ENCODE peak calls at places on chromosomes 3 and 15, in five cellular contexts. I is transverse colon, S is IMR-90, J is Caco-2, W is psoas muscle. L is an unnamed sample.

GRCh38 chr3:53802256-53802880 is 43.9 kb downstream of the CHDH start:
- DNase-seq in J (no peak), W (no peak), I (no peak), S (no peak), L (no peak)

GRCh38 chr15:68818671-68819450 is 1.8 kb downstream of the ANP32A start:
- DNase-seq in S (no peak), I (peak; percentile 48), W (peak; percentile 79), J (no peak), L (peak; percentile 51)

GRCh38 chr3:136957751-136958288 is at the start of gene IL20RB:
- DNase-seq in J (no peak), S (peak; percentile 61), W (no peak), I (no peak), L (no peak)

GRCh38 chr15:46213551-46213950 is 578.7 kb downstream of the SQOR start:
- DNase-seq in J (no peak), I (no peak), W (no peak), S (no peak), L (no peak)

GRCh38 chr3:166663194-166663593 is 716.9 kb downstream of the ZBBX start:
- DNase-seq in S (no peak), J (no peak), W (no peak), I (no peak), L (no peak)

GRCh38 chr3:110234831-110235230 is 836.8 kb upstream of the NECTIN3 start:
- DNase-seq in I (no peak), S (peak; percentile 28), J (no peak), W (no peak), L (no peak)

GRCh38 chr15:82530606-82531379 is 9.5 kb downstream of the RPS17 start:
- DNase-seq in S (peak; percentile 56), W (peak; percentile 78), I (peak; percentile 84), J (peak; percentile 88), L (peak; percentile 82)

GRCh38 chr3:120798346-120798745 is 55.8 kb downstream of the GTF2E1 start:
- DNase-seq in I (no peak), J (no peak), W (no peak), S (peak; percentile 16), L (no peak)

GRCh38 chr3:52225452-52226228 is at the start of gene TLR9:
- DNase-seq in S (no peak), I (peak; percentile 63), W (peak; percentile 39), J (peak; percentile 62), L (peak; percentile 58)

GRCh38 chr3:101868534-101869464 is 19.5 kb downstream of the NFKBIZ start:
- DNase-seq in J (peak; percentile 57), W (no peak), S (peak; percentile 58), I (peak; percentile 72), L (peak; percentile 67)

GRCh38 chr15:41827290-41827879 is 507 bp upstream of the JMJD7 start:
- DNase-seq in S (no peak), J (no peak), I (peak; percentile 44), W (no peak), L (no peak)

GRCh38 chr3:115819785-115820384 is 196.6 kb downstream of the GAP43 start:
- DNase-seq in S (peak; percentile 90), J (peak; percentile 59), W (peak; percentile 54), I (peak; percentile 66), L (no peak)

GRCh38 chr3:108552267-108553159 is 36.7 kb downstream of the CIP2A start:
- DNase-seq in W (no peak), I (no peak), J (no peak), S (peak; percentile 56), L (no peak)

GRCh38 chr3:114756506-114757279 is 390.4 kb downstream of the ZBTB20 start:
- DNase-seq in W (no peak), I (no peak), J (no peak), S (peak; percentile 56), L (no peak)

GRCh38 chr3:86563358-86563970 is 427.5 kb downstream of the VGLL3 start:
- DNase-seq in W (no peak), S (peak; percentile 47), J (no peak), I (no peak), L (no peak)

GRCh38 chr15:42385206-42385979 is 26.1 kb downstream of the CAPN3 start:
- DNase-seq in W (no peak), J (peak; percentile 59), S (peak; percentile 62), I (peak; percentile 59), L (peak; percentile 51)

GRCh38 chr3:157442729-157443128 is 6.1 kb downstream of the PTX3 start:
- DNase-seq in S (peak; percentile 47), W (no peak), J (no peak), I (no peak), L (no peak)

GRCh38 chr3:171239757-171240503 is 213.4 kb upstream of the SLC2A2 start:
- DNase-seq in W (no peak), S (no peak), I (no peak), J (no peak), L (no peak)

GRCh38 chr15:60392986-60393811 is 4.6 kb downstream of the ANXA2 start:
- DNase-seq in J (peak; percentile 90), S (peak; percentile 98), I (peak; percentile 72), W (peak; percentile 79), L (peak; percentile 71)

GRCh38 chr3:4416961-4417360 is 50.1 kb downstream of the SUMF1 start:
- DNase-seq in J (no peak), W (peak; percentile 86), S (peak; percentile 92), I (no peak), L (no peak)

GRCh38 chr3:4586381-4586780 is 93.2 kb downstream of the ITPR1 start:
- DNase-seq in S (no peak), W (no peak), I (no peak), J (no peak), L (no peak)

GRCh38 chr3:43161684-43162512 is 56.0 kb upstream of the POMGNT2 start:
- DNase-seq in J (no peak), W (no peak), I (no peak), S (peak; percentile 78), L (no peak)

GRCh38 chr15:83306561-83306960 is 22.1 kb upstream of the BNC1 start:
- DNase-seq in J (no peak), W (no peak), S (peak; percentile 50), I (no peak), L (no peak)

GRCh38 chr3:141262306-141262705 is 30.7 kb downstream of the PXYLP1 start:
- DNase-seq in I (no peak), J (no peak), W (no peak), S (peak; percentile 94), L (no peak)

GRCh38 chr15:46315540-46315939 is 680.7 kb downstream of the SQOR start:
- DNase-seq in W (no peak), I (no peak), S (no peak), J (no peak), L (no peak)

GRCh38 chr15:89679221-89679620 is at the start of gene PLIN1:
- DNase-seq in S (no peak), J (no peak), I (no peak), W (no peak), L (no peak)

GRCh38 chr3:57826286-57826951 is 70.3 kb downstream of the SLMAP start:
- DNase-seq in I (no peak), J (no peak), S (no peak), W (no peak), L (no peak)

GRCh38 chr15:52716536-52716935 is 37.3 kb upstream of the ATOSA start:
- DNase-seq in S (no peak), W (no peak), J (no peak), I (no peak), L (no peak)

GRCh38 chr3:45777753-45778386 is 18.5 kb downstream of the SLC6A20 start:
- DNase-seq in J (peak; percentile 13), W (no peak), S (no peak), I (no peak), L (no peak)

GRCh38 chr3:105513886-105514285 is 147.2 kb downstream of the ALCAM start:
- DNase-seq in W (no peak), J (no peak), I (no peak), S (no peak), L (no peak)

GRCh38 chr15:100942656-100943055 is 23.5 kb downstream of the LRRK1 start:
- DNase-seq in J (no peak), W (no peak), S (no peak), I (no peak), L (no peak)

GRCh38 chr15:71080705-71081104 is 34.6 kb upstream of the THSD4 start:
- DNase-seq in I (no peak), S (peak; percentile 96), W (no peak), J (no peak), L (no peak)

GRCh38 chr15:98651581-98652220 is 3.4 kb downstream of the IGF1R start:
- DNase-seq in W (no peak), J (no peak), I (no peak), S (peak; percentile 38), L (no peak)

GRCh38 chr15:69388259-69388658 is 25.9 kb upstream of the KIF23 start:
- DNase-seq in S (no peak), W (no peak), J (no peak), I (no peak), L (no peak)

DNA sequence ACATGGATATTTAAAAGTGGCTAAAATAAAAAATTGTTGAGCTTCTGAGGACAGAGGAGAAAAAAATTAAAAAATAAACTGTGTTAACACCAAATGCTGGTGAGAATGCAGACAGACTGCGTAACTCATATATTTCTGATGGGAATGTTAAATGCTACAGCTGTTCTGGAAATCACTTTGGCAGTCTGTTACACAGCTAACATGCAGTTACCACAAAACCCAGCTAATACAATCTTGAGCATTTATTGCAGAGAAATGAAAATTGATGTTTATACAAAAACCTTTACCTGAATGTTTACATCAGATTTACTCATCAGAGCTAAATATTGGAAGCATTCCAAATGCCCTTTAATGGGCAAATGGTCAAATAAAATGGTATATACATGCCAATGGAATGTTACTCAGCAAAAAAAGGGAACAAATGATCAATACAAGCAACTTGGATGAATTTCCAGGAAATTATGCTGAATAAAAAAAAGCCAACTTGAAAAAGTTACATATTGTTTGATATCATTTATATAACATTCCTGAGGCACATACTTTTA is 24.6 kb downstream of the MNS1 start:
- DNase-seq in J (no peak), I (no peak), S (no peak), W (no peak), L (no peak)
- H3K4me3 ChIP-seq in J (no peak overlapping the region), I (no peak overlapping the region), S (no peak overlapping the region), W (no peak overlapping the region), L (no peak overlapping the region)

DNA sequence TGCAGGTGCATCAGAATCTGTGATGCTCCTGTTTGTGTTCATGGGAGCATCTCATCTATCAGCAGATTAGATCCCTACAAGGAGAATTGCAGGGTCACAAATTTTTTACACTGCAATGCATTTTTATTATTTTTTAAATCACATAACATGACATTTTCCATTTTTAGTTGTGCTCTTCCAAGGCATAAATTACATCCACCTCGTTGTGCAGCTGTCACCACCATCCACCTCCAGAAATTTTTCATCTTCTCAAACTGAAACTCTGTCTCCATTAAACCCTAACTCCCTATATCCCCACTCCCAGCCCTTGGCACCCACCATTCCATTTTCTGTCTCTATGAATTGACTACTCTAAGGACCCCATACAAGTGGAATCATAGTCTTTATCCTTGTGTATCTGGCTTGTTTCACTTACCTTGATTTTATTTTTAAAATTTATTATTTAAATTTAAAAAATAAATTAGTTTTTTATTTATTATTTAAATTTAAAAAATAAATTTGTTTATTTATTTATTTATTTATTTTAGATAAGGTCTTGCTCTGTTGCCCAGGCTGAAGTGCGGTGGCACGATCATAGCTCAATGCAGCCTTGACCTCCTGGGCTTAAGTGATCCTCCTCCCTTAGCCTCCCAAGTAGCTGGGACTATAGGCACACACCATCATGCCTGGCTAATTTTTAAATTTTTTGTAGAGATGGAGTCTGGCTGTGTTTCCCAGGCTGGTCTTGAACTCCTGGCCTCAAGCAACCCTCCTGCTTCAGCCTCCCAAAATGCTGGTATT is 47.7 kb downstream of the FBLN2 start:
- DNase-seq in I (no peak), W (no peak), J (no peak), S (no peak), L (no peak)
- H3K4me1 ChIP-seq in I (no peaks in the 10 kb centered on the region), W (no peaks in the 10 kb centered on the region), J (peaks cover 42% of the 10 kb centered on the region), S (peaks cover 5% of the 10 kb centered on the region), L (no peaks in the 10 kb centered on the region)

GRCh38 chr15:25783607-25784131 is 79.5 kb downstream of the ATP10A start:
- DNase-seq in W (no peak), J (no peak), S (peak; percentile 38), I (no peak), L (no peak)
- TF ChIP-seq CTCF in W (no peak), J (peak; percentile 39), S (peak; percentile 42), I (no peak), L (no peak)

GRCh38 chr3:150544040-150544439 is 2.3 kb downstream of the SERP1 start:
- DNase-seq in W (no peak), J (no peak), I (no peak), S (peak; percentile 80), L (no peak)
- H3K4me3 ChIP-seq in W (peak overlapping the region; percentile 85), J (no peak overlapping the region), I (no peak overlapping the region), S (peak overlapping the region; percentile 11), L (no peak overlapping the region)